ENCODE peak calls at places on chromosomes 2 and 18, in nine cellular contexts. W is activated T-helper 1 cell treated with anti-CD3 and anti-CD28 coated beads, Interleukin-12 subunit alpha, Interleukin-12 subunit beta, Interleukin-2, Interleukin-4 antibody, amounts not matched to agents 30 ng/mL and 10 ng/mL and 1 ng/mL, durations not matched to agents 14 hours and 24 hours and 36 hours; G is MCF 10A; O is OCI-LY7; B is stimulated activated CD4-positive, alpha-beta T cell treated with anti-CD3 and anti-CD28 coated beads, Interleukin-2, amount 100 ng/mL, for 48 hours; K is stimulated activated CD8-positive, alpha-beta memory T cell treated with anti-CD3 and anti-CD28 coated beads, Interleukin-12 subunit alpha, Interleukin-12 subunit beta, amount 100 ng/mL, for 4 hours; H is AG09319; A is non-pigmented ciliary epithelial cell; M is amygdala. S is an unnamed sample.

GRCh38 chr2:134718956-134719814 is at the start of gene TMEM163:
- DNase-seq in W (no peak), G (no peak), O (no peak), B (no peak), K (peak), H (no peak), A (no peak), M (no peak), S (peak)

GRCh38 chr2:767440-767839 is 90.2 kb upstream of the TMEM18 start:
- DNase-seq in W (no peak), G (no peak), O (no peak), B (no peak), K (peak), H (no peak), A (no peak), M (no peak), S (peak)

GRCh38 chr2:190838492-190838910 is 42.1 kb upstream of the GLS start:
- DNase-seq in W (no peak), G (no peak), O (no peak), B (no peak), K (no peak), H (no peak), A (no peak), M (no peak), S (no peak)

GRCh38 chr2:162712598-162712997 is 126.0 kb downstream of the KCNH7 start:
- DNase-seq in W (no peak), G (no peak), O (no peak), B (no peak), K (no peak), H (no peak), A (no peak), M (no peak), S (no peak)

GRCh38 chr2:32484907-32485306 is 128.1 kb downstream of the BIRC6 start:
- DNase-seq in W (no peak), G (peak), O (no peak), B (no peak), K (no peak), H (peak), A (peak), M (no peak), S (no peak)

GRCh38 chr2:58640042-58640441 is 398.9 kb upstream of the FANCL start:
- DNase-seq in W (no peak), G (no peak), O (no peak), B (no peak), K (no peak), H (no peak), A (no peak), M (no peak), S (no peak)

GRCh38 chr2:45812039-45812500 is 160.6 kb downstream of the PRKCE start:
- DNase-seq in W (no peak), G (peak), O (no peak), B (no peak), K (no peak), H (no peak), A (peak), M (no peak), S (no peak)

GRCh38 chr2:22769497-22769896 is 615.5 kb upstream of the KLHL29 start:
- DNase-seq in W (no peak), G (no peak), O (no peak), B (no peak), K (no peak), H (no peak), A (no peak), M (no peak), S (no peak)

GRCh38 chr18:11078491-11078890 is 70.9 kb downstream of the PIEZO2 start:
- DNase-seq in W (no peak), G (no peak), O (no peak), B (no peak), K (no peak), H (no peak), A (no peak), M (no peak), S (no peak)

GRCh38 chr2:173981520-173981919 is 16.3 kb upstream of the SP3 start:
- DNase-seq in W (no peak), G (no peak), O (no peak), B (no peak), K (no peak), H (no peak), A (no peak), M (no peak), S (no peak)

GRCh38 chr2:61639721-61640120 is 101.6 kb upstream of the XPO1 start:
- DNase-seq in W (no peak), G (no peak), O (no peak), B (no peak), K (no peak), H (no peak), A (no peak), M (no peak), S (no peak)

GRCh38 chr2:189548686-189549439 is 31.7 kb downstream of the SLC40A1 start:
- DNase-seq in W (no peak), G (peak), O (no peak), B (no peak), K (no peak), H (no peak), A (no peak), M (no peak), S (no peak)

GRCh38 chr2:239339726-239340654 is 60.8 kb downstream of the HDAC4 start:
- DNase-seq in W (peak), G (no peak), O (no peak), B (no peak), K (no peak), H (no peak), A (no peak), M (no peak), S (no peak)

GRCh38 chr18:76351961-76352581 is 143.0 kb downstream of the ZNF516 start:
- DNase-seq in W (no peak), G (peak), O (no peak), B (no peak), K (no peak), H (peak), A (peak), M (no peak), S (peak)

GRCh38 chr18:12744103-12744502 is 41.3 kb downstream of the PSMG2 start:
- DNase-seq in W (no peak), G (peak), O (peak), B (no peak), K (no peak), H (no peak), A (peak), M (no peak), S (no peak)

GRCh38 chr2:285506-285905 is 2.4 kb downstream of the ALKAL2 start:
- DNase-seq in W (no peak), G (peak), O (no peak), B (no peak), K (no peak), H (peak), A (peak), M (no peak), S (no peak)

GRCh38 chr2:88545118-88545517 is 82.1 kb downstream of the EIF2AK3 start:
- DNase-seq in W (no peak), G (peak), O (peak), B (no peak), K (no peak), H (no peak), A (no peak), M (no peak), S (peak)

GRCh38 chr2:218169757-218170546 is 3.2 kb upstream of the CXCR1 start:
- DNase-seq in W (no peak), G (no peak), O (peak), B (no peak), K (no peak), H (no peak), A (no peak), M (no peak), S (no peak)

GRCh38 chr2:46557788-46558187 is 78.4 kb downstream of the TMEM247 start:
- DNase-seq in W (no peak), G (no peak), O (no peak), B (no peak), K (no peak), H (no peak), A (no peak), M (no peak), S (no peak)

GRCh38 chr2:9593936-9594335 is 36.9 kb downstream of the YWHAQ start:
- DNase-seq in W (no peak), G (no peak), O (no peak), B (no peak), K (no peak), H (no peak), A (no peak), M (no peak), S (no peak)

GRCh38 chr2:239657992-239658391 is 257.2 kb upstream of the HDAC4 start:
- DNase-seq in W (no peak), G (no peak), O (no peak), B (no peak), K (no peak), H (no peak), A (no peak), M (no peak), S (no peak)

GRCh38 chr2:221407765-221408164 is 164.3 kb downstream of the EPHA4 start:
- DNase-seq in W (no peak), G (no peak), O (no peak), B (no peak), K (no peak), H (no peak), A (no peak), M (no peak), S (no peak)

GRCh38 chr2:144015655-144016245 is 504.2 kb downstream of the ZEB2 start:
- DNase-seq in W (no peak), G (peak), O (no peak), B (no peak), K (no peak), H (peak), A (peak), M (no peak), S (no peak)

GRCh38 chr18:58257461-58257860 is 213.4 kb downstream of the NEDD4L start:
- DNase-seq in W (no peak), G (no peak), O (no peak), B (no peak), K (no peak), H (no peak), A (no peak), M (no peak), S (no peak)

GRCh38 chr2:40962026-40962425 is 510.1 kb upstream of the SLC8A1 start:
- DNase-seq in W (no peak), G (no peak), O (no peak), B (no peak), K (no peak), H (no peak), A (no peak), M (no peak), S (no peak)

S was measured in iPS-NIHi11.